ENCODE peak calls at places on chromosome 20, in four cellular contexts. P is cardiac fibroblast, Z is HCT116, L is SHP77. T is an unnamed sample.

GRCh38 chr20:6654490-6655247 is 112.8 kb upstream of the BMP2 start:
- DNase-seq in P (no peak), Z (no peak), L (no peak), T (no peak)

GRCh38 chr20:38148328-38149102 is 16.6 kb downstream of the TGM2 start:
- DNase-seq in P (no peak), Z (no peak), L (no peak), T (no peak)

GRCh38 chr20:31835977-31836852 is 9.2 kb downstream of the FOXS1 start:
- DNase-seq in P (peak), Z (peak), L (peak), T (peak)

GRCh38 chr20:31985152-31985551 is 17.2 kb downstream of the XKR7 start:
- DNase-seq in P (no peak), Z (no peak), L (no peak), T (no peak)

GRCh38 chr20:63320041-63320511 is 27.1 kb downstream of the COL20A1 start:
- DNase-seq in P (no peak), Z (no peak), L (no peak), T (no peak)

GRCh38 chr20:47412073-47412472 is 55.6 kb upstream of the ZMYND8 start:
- DNase-seq in P (no peak), Z (no peak), L (no peak), T (no peak)

GRCh38 chr20:52003976-52004375 is 187.6 kb downstream of the ZFP64 start:
- DNase-seq in P (no peak), Z (no peak), L (no peak), T (no peak)

GRCh38 chr20:33062105-33062629 is 8.5 kb downstream of the BPIFB3 start:
- DNase-seq in P (peak), Z (no peak), L (no peak), T (no peak)

GRCh38 chr20:23622839-23623343 is 14.9 kb downstream of the CST3 start:
- DNase-seq in P (peak), Z (peak), L (peak), T (peak)

GRCh38 chr20:40535816-40536215 is 153.2 kb downstream of the MAFB start:
- DNase-seq in P (peak), Z (no peak), L (no peak), T (no peak)

GRCh38 chr20:60271597-60271996 is 313.4 kb downstream of the CDH26 start:
- DNase-seq in P (no peak), Z (no peak), L (peak), T (no peak)

GRCh38 chr20:8481636-8482035 is 349.6 kb downstream of the PLCB1 start:
- DNase-seq in P (no peak), Z (no peak), L (no peak), T (no peak)

GRCh38 chr20:23588434-23589403 is 17.0 kb downstream of the CST9 start:
- DNase-seq in P (no peak), Z (no peak), L (no peak), T (no peak)

GRCh38 chr20:14415492-14415891 is 78.1 kb upstream of the FLRT3 start:
- DNase-seq in P (no peak), Z (no peak), L (no peak), T (peak)

GRCh38 chr20:58692579-58693225 is at the start of gene NPEPL1:
- DNase-seq in P (peak), Z (peak), L (peak), T (peak)

GRCh38 chr20:47676219-47676721 is 109.0 kb downstream of the SULF2 start:
- DNase-seq in P (no peak), Z (no peak), L (no peak), T (no peak)

GRCh38 chr20:38304845-38305447 is 990 bp downstream of the BPI start:
- DNase-seq in P (peak), Z (peak), L (no peak), T (peak)

GRCh38 chr20:61109221-61109805 is 142.7 kb upstream of the CDH4 start:
- DNase-seq in P (no peak), Z (no peak), L (no peak), T (no peak)

GRCh38 chr20:6008254-6008653 is 45.6 kb downstream of the LRRN4 start:
- DNase-seq in P (peak), Z (no peak), L (no peak), T (peak)

GRCh38 chr20:4546786-4547185 is 174.9 kb upstream of the PRND start:
- DNase-seq in P (peak), Z (peak), L (no peak), T (peak)

GRCh38 chr20:31719644-31720485 is 2.8 kb downstream of the BCL2L1 start:
- DNase-seq in P (no peak), Z (no peak), L (peak), T (no peak)

GRCh38 chr20:46348231-46348803 is 40.0 kb upstream of the CDH22 start:
- DNase-seq in P (peak), Z (no peak), L (no peak), T (no peak)

GRCh38 chr20:16498526-16499140 is 74.6 kb downstream of the KIF16B start:
- DNase-seq in P (no peak), Z (no peak), L (no peak), T (no peak)

GRCh38 chr20:36017034-36017951 is 48.9 kb downstream of the CNBD2 start:
- DNase-seq in P (peak), Z (no peak), L (no peak), T (peak)

GRCh38 chr20:57440678-57441509 is 49.7 kb downstream of the RBM38 start:
- DNase-seq in P (peak), Z (no peak), L (peak), T (no peak)

GRCh38 chr20:44212792-44213191 is 2.2 kb upstream of the OSER1 start:
- DNase-seq in P (no peak), Z (no peak), L (no peak), T (no peak)

GRCh38 chr20:35311409-35311808 is 19.2 kb upstream of the FAM83C start:
- DNase-seq in P (no peak), Z (peak), L (no peak), T (no peak)

GRCh38 chr20:62570403-62570802 is 71.9 kb upstream of the SLCO4A1 start:
- DNase-seq in P (no peak), Z (no peak), L (no peak), T (no peak)

GRCh38 chr20:4132956-4133355 is 117.6 kb upstream of the RNF24 start:
- DNase-seq in P (no peak), Z (no peak), L (no peak), T (no peak)

GRCh38 chr20:10591956-10592521 is 81.8 kb downstream of the JAG1 start:
- DNase-seq in P (no peak), Z (no peak), L (no peak), T (peak)

GRCh38 chr20:50138479-50139393 is 14.8 kb downstream of the PEDS1 start:
- DNase-seq in P (no peak), Z (no peak), L (no peak), T (no peak)

GRCh38 chr20:54475334-54476287 is at the start of gene DOK5:
- DNase-seq in P (peak), Z (no peak), L (no peak), T (no peak)

GRCh38 chr20:33522256-33522820 is 32.4 kb downstream of the CBFA2T2 start:
- DNase-seq in P (no peak), Z (no peak), L (no peak), T (no peak)

GRCh38 chr20:25145131-25145530 is 50.4 kb upstream of the ENTPD6 start:
- DNase-seq in P (no peak), Z (no peak), L (no peak), T (no peak)

T was measured in dermis microvascular lymphatic vessel endothelial cell.